ENCODE peak calls at places on chromosomes 3 and 15, in five cellular contexts. U, B, M, Y and K are unnamed samples.

GRCh38 chr3:59442056-59442455 is 392.2 kb upstream of the CFAP20DC start:
- DNase-seq in U (no peak), B (no peak), Y (no peak), M (no peak), K (no peak)

GRCh38 chr15:87733522-87733921 is 523.0 kb downstream of the NTRK3 start:
- DNase-seq in M (no peak), U (no peak), Y (no peak), B (no peak), K (no peak)

GRCh38 chr3:197256836-197257444 is 41.5 kb downstream of the DLG1 start:
- DNase-seq in B (no peak), Y (peak; percentile 28), M (peak; percentile 64), U (peak; percentile 52), K (no peak)

GRCh38 chr3:69164296-69164695 is 41.9 kb upstream of the LMOD3 start:
- DNase-seq in B (no peak), U (no peak), Y (no peak), M (no peak), K (no peak)

GRCh38 chr3:38989932-38990510 is 61.7 kb downstream of the SCN11A start:
- DNase-seq in Y (no peak), U (no peak), M (no peak), B (no peak), K (no peak)

GRCh38 chr15:89964555-89964954 is 36.6 kb upstream of the ZNF710 start:
- DNase-seq in M (no peak), U (no peak), Y (no peak), B (no peak), K (no peak)

GRCh38 chr15:98403569-98403968 is 244.8 kb upstream of the IGF1R start:
- DNase-seq in B (no peak), U (no peak), Y (no peak), M (no peak), K (no peak)

GRCh38 chr3:32603064-32603463 is 32.4 kb upstream of the DYNC1LI1 start:
- DNase-seq in U (peak; percentile 59), Y (no peak), B (no peak), M (no peak), K (no peak)

GRCh38 chr15:63041402-63041977 is 1.1 kb upstream of the TPM1 start:
- DNase-seq in B (no peak), Y (no peak), U (no peak), M (no peak), K (no peak)

GRCh38 chr3:46372492-46373359 is 2.0 kb downstream of the CCR5 start:
- DNase-seq in U (no peak), M (peak; percentile 29), B (no peak), Y (no peak), K (no peak)

GRCh38 chr3:117893638-117894037 is 1141.0 kb downstream of the IGSF11 start:
- DNase-seq in U (no peak), B (no peak), M (no peak), Y (no peak), K (no peak)

GRCh38 chr15:38991701-38992100 is 427.1 kb upstream of the RASGRP1 start:
- DNase-seq in B (no peak), Y (no peak), U (no peak), M (no peak), K (no peak)

GRCh38 chr15:66080791-66081475 is 172.6 kb downstream of the MEGF11 start:
- DNase-seq in B (no peak), U (peak; percentile 73), Y (no peak), M (peak; percentile 58), K (no peak)

GRCh38 chr15:66841953-66842681 is 140.1 kb downstream of the SMAD6 start:
- DNase-seq in U (peak; percentile 86), Y (peak; percentile 86), B (peak; percentile 91), M (peak; percentile 89), K (peak; percentile 96)

GRCh38 chr3:178369811-178370210 is 166.4 kb upstream of the KCNMB2 start:
- DNase-seq in Y (no peak), B (no peak), U (no peak), M (no peak), K (no peak)

GRCh38 chr3:10933958-10934481 is 58.5 kb upstream of the SLC6A1 start:
- DNase-seq in U (no peak), M (peak; percentile 45), B (no peak), Y (no peak), K (no peak)

GRCh38 chr15:59255647-59256380 is 49.2 kb downstream of the LDHAL6B start:
- DNase-seq in Y (no peak), U (peak; percentile 82), B (no peak), M (peak; percentile 5), K (no peak)

GRCh38 chr3:87033205-87033604 is 42.3 kb upstream of the VGLL3 start:
- DNase-seq in B (no peak), M (no peak), U (no peak), Y (no peak), K (no peak)

GRCh38 chr15:85282504-85283115 is 97.8 kb upstream of the AKAP13 start:
- DNase-seq in B (no peak), Y (no peak), U (no peak), M (peak; percentile 71), K (no peak)

GRCh38 chr15:75200765-75201608 is 695 bp upstream of the C15orf39 start:
- DNase-seq in B (no peak), M (no peak), Y (peak; percentile 28), U (peak; percentile 89), K (no peak)

DNA sequence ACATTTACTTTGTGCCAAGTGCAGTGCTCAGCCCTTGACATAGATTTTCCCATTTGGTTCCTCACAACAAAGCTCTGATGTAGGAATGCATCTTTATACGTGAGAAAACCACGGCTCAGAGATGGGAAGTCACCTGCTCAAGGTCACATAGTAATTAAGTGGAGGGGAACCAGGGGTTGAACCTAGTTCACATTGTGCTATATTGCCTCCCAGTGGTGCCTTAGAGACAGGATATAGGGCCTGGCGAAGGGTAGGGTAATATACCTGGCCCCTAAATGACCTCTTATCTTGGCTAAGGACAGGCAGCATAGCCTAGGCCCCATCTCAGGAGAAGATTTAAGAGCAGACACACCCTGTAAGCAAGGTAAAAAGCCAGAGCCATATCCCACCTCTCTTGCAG is 71.5 kb downstream of the FOXP1 start:
- DNase-seq in M (no peak), Y (no peak), U (peak; percentile 60), B (no peak), K (no peak)
- TF ChIP-seq CTCF in M (no peak), Y (peak; percentile 17), U (peak; percentile 58), B (no peak), K (no peak)

GRCh38 chr3:100602506-100603444 is 6.6 kb upstream of the ADGRG7 start:
- DNase-seq in U (no peak), M (peak; percentile 54), B (no peak), Y (no peak), K (no peak)
- H3K4me3 ChIP-seq in U (no peak overlapping the region), M (no peak overlapping the region), B (no peak overlapping the region), Y (peak overlapping the region; percentile 10), K (peak overlapping the region; percentile 40)

GRCh38 chr15:70017025-70017424 is 80.7 kb downstream of the TLE3 start:
- DNase-seq in Y (no peak), M (no peak), U (peak; percentile 26), B (no peak), K (no peak)

GRCh38 chr15:70013647-70014310 is 83.9 kb downstream of the TLE3 start:
- DNase-seq in U (no peak), Y (no peak), M (no peak), B (no peak), K (no peak)

GRCh38 chr15:70016511-70016994 is 81.2 kb downstream of the TLE3 start:
- DNase-seq in B (no peak), Y (no peak), U (peak; percentile 73), M (no peak), K (no peak)

GRCh38 chr15:70014311-70014707 is 83.4 kb downstream of the TLE3 start:
- DNase-seq in U (no peak), B (no peak), Y (no peak), M (no peak), K (no peak)

GRCh38 chr15:70014860-70015490 is 82.7 kb downstream of the TLE3 start:
- DNase-seq in Y (no peak), M (no peak), B (no peak), U (peak; percentile 91), K (no peak)
- H3K27ac ChIP-seq in Y (no peak overlapping the region), M (no peak overlapping the region), B (no peak overlapping the region), U (no peak overlapping the region), K (no peak overlapping the region)

DNA sequence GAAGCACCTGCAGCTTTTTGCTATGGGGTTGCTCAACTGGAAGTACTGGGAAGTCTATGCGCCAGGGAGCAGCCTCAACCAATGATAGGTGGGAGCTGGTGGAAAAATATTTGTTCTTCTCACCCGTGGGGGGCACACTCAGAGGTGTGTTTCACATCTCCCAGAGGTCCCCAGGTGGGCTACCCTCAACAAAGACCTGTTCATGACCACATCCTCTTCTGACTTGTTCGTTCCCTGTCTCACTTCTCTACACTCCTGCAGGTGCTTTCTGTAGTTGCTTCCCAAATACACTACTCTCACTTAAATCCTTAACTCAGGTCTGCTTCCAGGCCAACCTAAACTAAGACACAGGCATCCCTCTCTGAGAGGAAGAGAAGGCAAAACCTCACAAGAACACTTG is 3.7 kb downstream of the CAMP start:
- DNase-seq in M (no peak), Y (no peak), U (peak; percentile 66), B (no peak), K (no peak)
- TF ChIP-seq CTCF in M (no peak), Y (no peak), U (no peak), B (no peak), K (no peak)

DNA sequence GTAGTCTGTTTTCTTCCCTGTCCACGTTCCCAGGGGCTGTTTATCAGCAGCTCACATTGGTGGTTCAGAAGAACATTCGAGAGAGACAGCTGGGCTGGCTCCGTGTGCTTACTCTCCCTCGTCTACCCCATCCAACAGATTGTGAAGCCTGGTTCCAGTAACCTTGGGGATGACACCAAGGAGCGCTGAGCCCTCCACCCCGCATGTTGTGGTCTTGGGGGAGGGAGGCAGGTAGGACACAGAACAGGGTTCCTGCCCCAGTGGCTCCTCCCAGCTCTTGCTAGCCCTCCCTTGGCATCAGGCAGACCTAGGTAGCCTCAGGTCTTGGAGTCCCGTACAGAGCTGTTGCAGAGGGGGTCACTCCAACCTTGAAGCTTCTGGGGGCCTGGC is 33.1 kb downstream of the KLF13 start:
- DNase-seq in U (peak; percentile 59), B (no peak), Y (no peak), M (no peak), K (no peak)
- H3K4me3 ChIP-seq in U (no peak overlapping the region), B (no peak overlapping the region), Y (no peak overlapping the region), M (no peak overlapping the region), K (no peak overlapping the region)

DNA sequence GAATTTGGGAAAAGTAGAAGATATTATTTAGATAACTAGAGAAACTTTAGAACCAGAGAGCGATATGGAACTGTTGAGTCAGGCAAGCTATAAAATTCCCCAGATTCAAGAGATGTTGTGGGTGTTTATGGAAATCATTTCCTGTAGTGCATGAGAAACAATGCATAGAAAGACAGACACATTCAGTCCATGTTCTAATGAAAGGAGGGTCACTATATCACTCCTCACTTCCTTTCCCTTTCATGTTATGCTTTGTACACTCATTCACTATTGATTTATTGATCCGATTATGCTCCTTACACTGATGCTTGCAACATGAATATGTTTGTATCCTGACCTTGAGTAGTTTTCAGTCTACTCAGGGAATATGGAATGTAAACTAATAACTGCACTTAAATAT is 1459.9 kb upstream of the ALCAM start:
- DNase-seq in B (no peak), Y (no peak), M (no peak), U (no peak), K (no peak)
- H3K27ac ChIP-seq in B (no peak overlapping the region), Y (no peak overlapping the region), M (no peak overlapping the region), U (no peak overlapping the region), K (no peak overlapping the region)